ENCODE peak calls at places on chromosomes 4 and X, in four cellular contexts. Q is NCI-H1048, E is NCI-H1417, V is ELR. D is an unnamed sample.
A peak's percentile ranks its signal among the peaks of the same experiment; 100 is the strongest.

GRCh38 chr4:22301253-22301652 is 214.6 kb downstream of the ADGRA3 start:
- DNase-seq in Q (no peak), V (no peak), E (no peak), D (no peak)

GRCh38 chr4:72312032-72312650 is 256.9 kb downstream of the ADAMTS3 start:
- DNase-seq in E (no peak), V (peak; percentile 78), Q (no peak), D (peak; percentile 15)

GRCh38 chr4:52915730-52916129 is 53.6 kb downstream of the RASL11B start:
- DNase-seq in Q (no peak), V (no peak), E (no peak), D (no peak)

GRCh38 chrX:1466971-1467561 is 14.4 kb upstream of the ASMTL start:
- DNase-seq in Q (no peak), V (no peak), E (no peak), D (no peak)

GRCh38 chr4:6688879-6689505 is 4.7 kb upstream of the S100P start:
- DNase-seq in Q (no peak), V (peak; percentile 97), E (no peak), D (no peak)

GRCh38 chr4:42282081-42282901 is 115.0 kb upstream of the SHISA3 start:
- DNase-seq in Q (peak; percentile 57), E (peak; percentile 85), V (peak; percentile 73), D (peak; percentile 86)

GRCh38 chrX:81120936-81121351 is 80.8 kb downstream of the HMGN5 start:
- DNase-seq in E (no peak), V (peak; percentile 60), Q (peak; percentile 4), D (no peak)

GRCh38 chr4:185096032-185096653 is 46.9 kb upstream of the SLC25A4 start:
- DNase-seq in E (no peak), V (peak; percentile 61), Q (no peak), D (peak; percentile 18)

GRCh38 chr4:144787365-144788263 is 141.7 kb downstream of the HHIP start:
- DNase-seq in E (peak; percentile 8), Q (no peak), V (peak; percentile 60), D (peak; percentile 9)

GRCh38 chr4:1768367-1769034 is 24.6 kb upstream of the FGFR3 start:
- DNase-seq in Q (no peak), V (no peak), E (no peak), D (no peak)

GRCh38 chr4:134364928-134365327 is 163.3 kb upstream of the PABPC4L start:
- DNase-seq in Q (no peak), V (no peak), E (no peak), D (no peak)

GRCh38 chr4:172270421-172270820 is 457.2 kb downstream of the GALNTL6 start:
- DNase-seq in Q (no peak), E (peak; percentile 29), V (peak; percentile 43), D (peak; percentile 78)

GRCh38 chrX:133726211-133726630 is 259.2 kb downstream of the GPC3 start:
- DNase-seq in V (peak; percentile 18), E (no peak), Q (no peak), D (peak; percentile 23)

GRCh38 chr4:98530572-98530971 is 127.8 kb downstream of the TSPAN5 start:
- DNase-seq in E (no peak), V (no peak), Q (no peak), D (no peak)

GRCh38 chrX:82141942-82142341 is 940.0 kb downstream of the SH3BGRL start:
- DNase-seq in E (no peak), Q (no peak), V (no peak), D (no peak)

GRCh38 chr4:89123418-89123817 is 12.1 kb downstream of the TIGD2 start:
- DNase-seq in V (peak; percentile 36), Q (no peak), E (no peak), D (no peak)

GRCh38 chrX:24428518-24428917 is 36.6 kb upstream of the PDK3 start:
- DNase-seq in Q (no peak), E (no peak), V (no peak), D (no peak)

GRCh38 chr4:5212255-5213032 is 161.2 kb downstream of the STK32B start:
- DNase-seq in V (peak; percentile 3), Q (no peak), E (peak; percentile 82), D (no peak)

GRCh38 chr4:7647932-7648812 is 213.4 kb upstream of the PSAPL1 start:
- DNase-seq in E (no peak), Q (no peak), V (peak; percentile 93), D (no peak)

GRCh38 chr4:121950680-121951569 is 935 bp downstream of the TRPC3 start:
- DNase-seq in E (no peak), V (peak; percentile 30), Q (no peak), D (peak; percentile 8)

GRCh38 chr4:110164856-110165255 is 33.6 kb downstream of the ELOVL6 start:
- DNase-seq in Q (no peak), V (no peak), E (no peak), D (no peak)

GRCh38 chr4:78410651-78411050 is 140.9 kb upstream of the ANXA3 start:
- DNase-seq in E (no peak), V (no peak), Q (no peak), D (no peak)

GRCh38 chr4:141011799-141012377 is 121.4 kb downstream of the RNF150 start:
- DNase-seq in E (no peak), V (no peak), Q (no peak), D (no peak)

GRCh38 chr4:8303485-8304281 is 34.1 kb downstream of the HTRA3 start:
- DNase-seq in Q (no peak), V (peak; percentile 95), E (no peak), D (no peak)

D was measured in COR-L47.